ENCODE peak calls at places on chromosomes 2 and 18, in four cellular contexts. O is neuronal stem cell, V is mesenchymal stem cell, U is heart left ventricle. H is an unnamed sample.

GRCh38 chr2:30362468-30363081 is 84.5 kb upstream of the LCLAT1 start:
- DNase-seq in V (no peak), U (no peak), O (no peak), H (peak; percentile 16)

GRCh38 chr2:6771539-6772365 is 94.0 kb downstream of the CMPK2 start:
- DNase-seq in V (no peak), O (peak; percentile 2), U (no peak), H (no peak)

GRCh38 chr2:98020992-98021713 is 25.4 kb upstream of the TMEM131 start:
- DNase-seq in V (no peak), U (no peak), O (no peak), H (no peak)

GRCh38 chr2:44655401-44655864 is 286.1 kb upstream of the SIX3 start:
- DNase-seq in O (no peak), U (no peak), V (no peak), H (no peak)

GRCh38 chr2:40287201-40287600 is 164.7 kb downstream of the SLC8A1 start:
- DNase-seq in V (no peak), O (no peak), U (no peak), H (no peak)

GRCh38 chr2:65072181-65072970 is 16.2 kb downstream of the CEP68 start:
- DNase-seq in V (no peak), O (no peak), U (no peak), H (no peak)

GRCh38 chr18:38545071-38545470 is 979.5 kb upstream of the CELF4 start:
- DNase-seq in O (no peak), V (peak; percentile 14), U (no peak), H (peak; percentile 2)

GRCh38 chr18:35489913-35490490 is 7.8 kb downstream of the INO80C start:
- DNase-seq in U (peak; percentile 42), O (no peak), V (no peak), H (no peak)

GRCh38 chr18:74078257-74078656 is 69.4 kb downstream of the FBXO15 start:
- DNase-seq in U (no peak), O (no peak), V (no peak), H (no peak)

GRCh38 chr2:234558642-234559041 is 61.8 kb upstream of the ARL4C start:
- DNase-seq in V (no peak), O (no peak), U (no peak), H (peak; percentile 49)

GRCh38 chr2:214651451-214651850 is 158.0 kb downstream of the BARD1 start:
- DNase-seq in U (no peak), V (peak; percentile 27), O (no peak), H (peak; percentile 20)

GRCh38 chr2:85255813-85256581 is 71.8 kb downstream of the TGOLN2 start:
- DNase-seq in V (peak; percentile 71), O (peak; percentile 94), U (no peak), H (peak; percentile 47)

GRCh38 chr2:215937190-215937589 is 76.2 kb downstream of the MREG start:
- DNase-seq in O (no peak), U (no peak), V (no peak), H (no peak)

GRCh38 chr2:17620280-17620679 is 79.8 kb downstream of the VSNL1 start:
- DNase-seq in V (no peak), U (peak; percentile 81), O (no peak), H (peak; percentile 22)

GRCh38 chr2:197873293-197873701 is 68.9 kb downstream of the PLCL1 start:
- DNase-seq in V (peak; percentile 69), O (no peak), U (peak; percentile 35), H (peak; percentile 52)

GRCh38 chr2:156708051-156708450 is 271.9 kb downstream of the GPD2 start:
- DNase-seq in U (no peak), O (no peak), V (no peak), H (no peak)

GRCh38 chr2:127844973-127845372 is 13.0 kb downstream of the POLR2D start:
- DNase-seq in O (no peak), V (no peak), U (no peak), H (no peak)

GRCh38 chr2:63488118-63488713 is 100.1 kb downstream of the WDPCP start:
- DNase-seq in U (no peak), O (peak; percentile 9), V (peak; percentile 39), H (peak; percentile 73)

GRCh38 chr2:25279091-25279651 is 62.6 kb downstream of the DNMT3A start:
- DNase-seq in V (no peak), O (no peak), U (peak; percentile 68), H (no peak)

DNA sequence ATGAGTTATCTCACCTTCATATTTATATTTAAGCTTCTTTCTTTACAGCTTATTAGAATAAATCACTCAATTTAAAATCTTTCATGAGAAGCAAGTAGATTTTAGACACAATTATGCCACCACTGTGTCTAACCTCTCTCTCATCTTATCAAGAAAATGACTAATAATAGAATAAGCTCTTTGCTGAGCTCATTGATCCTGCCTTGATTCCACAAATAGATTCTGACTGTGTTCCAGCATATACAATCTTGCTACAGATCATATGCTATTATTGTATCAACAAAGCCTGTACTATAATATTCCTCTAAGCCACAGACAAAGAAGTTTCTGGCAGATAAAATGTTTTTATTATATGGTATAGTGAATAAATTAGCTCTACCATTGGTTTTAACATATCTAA is 168.7 kb upstream of the GULP1 start:
- DNase-seq in V (peak; percentile 17), O (no peak), U (no peak), H (no peak)
- H3K4me3 ChIP-seq in V (no peak overlapping the region), O (no peak overlapping the region), U (no peak overlapping the region), H (no peak overlapping the region)

DNA sequence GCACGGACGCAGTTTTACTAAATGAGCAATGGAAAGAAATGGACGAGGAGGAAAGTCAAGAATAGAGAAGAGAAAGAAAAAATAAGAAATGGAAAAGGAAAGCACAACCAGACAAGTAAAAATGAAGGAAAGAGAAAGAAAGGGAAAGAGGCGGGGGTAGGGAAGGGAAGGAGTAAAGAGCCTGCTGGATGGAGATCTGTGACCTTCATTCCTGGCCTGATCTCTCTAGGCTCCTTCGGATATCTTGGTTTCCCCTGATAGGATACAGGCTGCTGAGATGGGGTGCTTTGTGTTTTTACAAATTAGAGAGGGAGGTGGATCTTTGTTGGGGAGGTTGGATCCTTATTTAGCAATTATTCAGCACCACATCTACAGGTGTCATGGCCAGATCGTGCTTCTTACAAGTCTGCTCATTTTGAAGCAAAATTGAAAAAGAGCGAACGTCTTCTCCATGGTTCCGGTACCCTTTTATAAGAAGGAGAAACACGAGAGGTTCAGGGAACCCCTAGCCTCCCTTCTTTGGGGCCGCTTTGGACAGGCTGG is 764 bp upstream of the LRP2 start:
- DNase-seq in O (peak; percentile 27), U (no peak), V (peak; percentile 4), H (peak; percentile 1)
- H3K4me3 ChIP-seq in O (peak overlapping the region; percentile 99), U (peak overlapping the region; percentile 38), V (peak overlapping the region; percentile 73), H (peak overlapping the region; percentile 25)

DNA sequence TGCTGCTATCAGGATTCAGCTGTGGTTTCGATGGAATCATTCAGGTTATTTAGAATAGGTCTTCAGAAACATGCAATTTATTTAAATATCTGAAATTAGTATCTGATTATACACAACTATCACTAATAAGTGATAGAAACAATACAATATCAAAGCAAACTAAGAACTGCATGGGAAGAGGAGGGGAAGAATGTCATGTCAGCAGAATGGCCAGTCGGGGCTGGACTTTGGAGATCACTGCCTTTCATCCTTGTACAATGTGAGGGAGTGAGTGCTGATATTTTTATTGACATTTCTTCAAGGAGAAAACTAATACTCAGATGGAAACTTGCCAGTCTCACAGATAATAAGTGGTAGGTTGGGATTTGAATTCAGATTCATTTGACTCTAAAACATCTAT is 224.0 kb upstream of the LINC00305 start:
- DNase-seq in V (no peak), U (no peak), O (no peak), H (no peak)
- H3K4me3 ChIP-seq in V (no peak overlapping the region), U (no peak overlapping the region), O (no peak overlapping the region), H (no peak overlapping the region)

DNA sequence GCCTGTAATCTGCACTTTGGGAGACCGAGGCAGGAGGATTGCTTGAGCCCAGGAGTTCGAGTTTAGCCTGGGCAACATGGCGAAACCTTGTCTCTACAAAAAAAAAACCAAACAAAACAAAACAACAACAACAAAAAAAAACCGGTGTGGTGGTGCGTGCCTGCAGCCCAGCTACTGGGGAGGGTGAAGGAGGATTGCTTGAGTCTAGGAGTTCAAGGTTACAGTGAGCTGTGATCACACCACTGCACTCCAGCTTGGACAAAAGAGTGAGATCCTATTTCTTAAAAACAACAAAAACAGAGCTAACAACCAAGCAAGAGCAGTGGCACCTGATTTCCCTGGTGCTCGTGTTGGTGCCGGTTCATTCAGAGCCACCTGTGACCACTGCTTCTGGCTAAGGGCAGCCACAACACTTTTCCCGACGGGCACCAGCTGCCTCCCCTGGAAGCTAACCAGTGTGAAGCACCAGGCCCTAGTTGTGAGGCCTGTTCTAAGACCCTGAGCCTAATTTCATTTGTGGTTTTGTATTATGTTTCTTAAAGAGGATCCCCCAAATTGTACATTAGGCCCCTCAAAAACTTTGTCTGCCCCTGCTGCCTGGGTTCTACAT is 1.3 kb downstream of the AOX1 start:
- DNase-seq in V (no peak), U (no peak), O (no peak), H (no peak)
- H3K4me3 ChIP-seq in V (peak overlapping the region; percentile 84), U (no peak overlapping the region), O (no peak overlapping the region), H (no peak overlapping the region)

GRCh38 chr2:230738391-230738811 is 25.8 kb downstream of the CAB39 start:
- DNase-seq in O (no peak), U (no peak), V (peak; percentile 83), H (peak; percentile 72)
- H3K4me3 ChIP-seq in O (no peak overlapping the region), U (no peak overlapping the region), V (no peak overlapping the region), H (no peak overlapping the region)

H was measured in choroid plexus epithelial cell.